ENCODE peak calls at places on chromosomes 11 and 22, in nine cellular contexts. One of them, this sample, is unnamed.
A peak's percentile ranks its signal among the peaks of the same experiment; 100 is the strongest.

GRCh38 chr11:61850687-61851086 is 22.6 kb downstream of the FADS2 start:
- DNase-seq in HS-27A: no peak
- DNase-seq in activated T-helper 1 cell treated with anti-CD3 and anti-CD28 coated beads, Interleukin-12 subunit alpha, Interleukin-12 subunit beta, Interleukin-2, Interleukin-4 antibody, amounts not matched to agents 30 ng/mL and 10 ng/mL and 1 ng/mL, durations not matched to agents 14 hours and 24 hours and 36 hours: no peak
- DNase-seq in GM12891: no peak
- DNase-seq in NCI-H1436: no peak
- DNase-seq in B cell: no peak
- DNase-seq in adrenal gland: no peak
- DNase-seq in fibroblast of mammary gland: no peak
- DNase-seq in SJSA1: no peak
- DNase-seq in this sample: no peak

GRCh38 chr22:25939384-25939783 is 197.4 kb downstream of the MYO18B start:
- DNase-seq in HS-27A: no peak
- DNase-seq in activated T-helper 1 cell treated with anti-CD3 and anti-CD28 coated beads, Interleukin-12 subunit alpha, Interleukin-12 subunit beta, Interleukin-2, Interleukin-4 antibody, amounts not matched to agents 30 ng/mL and 10 ng/mL and 1 ng/mL, durations not matched to agents 14 hours and 24 hours and 36 hours: no peak
- DNase-seq in GM12891: no peak
- DNase-seq in NCI-H1436: no peak
- DNase-seq in B cell: no peak
- DNase-seq in adrenal gland: no peak
- DNase-seq in fibroblast of mammary gland: no peak
- DNase-seq in SJSA1: no peak
- DNase-seq in this sample: no peak

GRCh38 chr22:19641983-19642451 is 72.3 kb upstream of the SEPTIN5 start:
- DNase-seq in HS-27A: no peak
- DNase-seq in activated T-helper 1 cell treated with anti-CD3 and anti-CD28 coated beads, Interleukin-12 subunit alpha, Interleukin-12 subunit beta, Interleukin-2, Interleukin-4 antibody, amounts not matched to agents 30 ng/mL and 10 ng/mL and 1 ng/mL, durations not matched to agents 14 hours and 24 hours and 36 hours: no peak
- DNase-seq in GM12891: no peak
- DNase-seq in NCI-H1436: no peak
- DNase-seq in B cell: no peak
- DNase-seq in adrenal gland: no peak
- DNase-seq in fibroblast of mammary gland: no peak
- DNase-seq in SJSA1: no peak
- DNase-seq in this sample: no peak

GRCh38 chr11:48184452-48184851 is 32.2 kb upstream of the OR4B1 start:
- DNase-seq in HS-27A: no peak
- DNase-seq in activated T-helper 1 cell treated with anti-CD3 and anti-CD28 coated beads, Interleukin-12 subunit alpha, Interleukin-12 subunit beta, Interleukin-2, Interleukin-4 antibody, amounts not matched to agents 30 ng/mL and 10 ng/mL and 1 ng/mL, durations not matched to agents 14 hours and 24 hours and 36 hours: no peak
- DNase-seq in GM12891: no peak
- DNase-seq in NCI-H1436: no peak
- DNase-seq in B cell: no peak
- DNase-seq in adrenal gland: no peak
- DNase-seq in fibroblast of mammary gland: no peak
- DNase-seq in SJSA1: no peak
- DNase-seq in this sample: no peak

GRCh38 chr22:45312856-45313255 is 3.1 kb downstream of the FAM118A start:
- DNase-seq in HS-27A: no peak
- DNase-seq in activated T-helper 1 cell treated with anti-CD3 and anti-CD28 coated beads, Interleukin-12 subunit alpha, Interleukin-12 subunit beta, Interleukin-2, Interleukin-4 antibody, amounts not matched to agents 30 ng/mL and 10 ng/mL and 1 ng/mL, durations not matched to agents 14 hours and 24 hours and 36 hours: no peak
- DNase-seq in GM12891: no peak
- DNase-seq in NCI-H1436: no peak
- DNase-seq in B cell: no peak
- DNase-seq in adrenal gland: no peak
- DNase-seq in fibroblast of mammary gland: no peak
- DNase-seq in SJSA1: no peak
- DNase-seq in this sample: no peak

GRCh38 chr11:36513965-36514364 is 3.9 kb upstream of the TRAF6 start:
- DNase-seq in HS-27A: no peak
- DNase-seq in activated T-helper 1 cell treated with anti-CD3 and anti-CD28 coated beads, Interleukin-12 subunit alpha, Interleukin-12 subunit beta, Interleukin-2, Interleukin-4 antibody, amounts not matched to agents 30 ng/mL and 10 ng/mL and 1 ng/mL, durations not matched to agents 14 hours and 24 hours and 36 hours: no peak
- DNase-seq in GM12891: no peak
- DNase-seq in NCI-H1436: no peak
- DNase-seq in B cell: no peak
- DNase-seq in adrenal gland: no peak
- DNase-seq in fibroblast of mammary gland: peak; percentile 40
- DNase-seq in SJSA1: no peak
- DNase-seq in this sample: no peak

GRCh38 chr11:96761451-96761850 is 371.6 kb downstream of the JRKL start:
- DNase-seq in HS-27A: no peak
- DNase-seq in activated T-helper 1 cell treated with anti-CD3 and anti-CD28 coated beads, Interleukin-12 subunit alpha, Interleukin-12 subunit beta, Interleukin-2, Interleukin-4 antibody, amounts not matched to agents 30 ng/mL and 10 ng/mL and 1 ng/mL, durations not matched to agents 14 hours and 24 hours and 36 hours: no peak
- DNase-seq in GM12891: no peak
- DNase-seq in NCI-H1436: no peak
- DNase-seq in B cell: no peak
- DNase-seq in adrenal gland: no peak
- DNase-seq in fibroblast of mammary gland: no peak
- DNase-seq in SJSA1: no peak
- DNase-seq in this sample: no peak

GRCh38 chr22:20807315-20807752 is 33.4 kb downstream of the SERPIND1 start:
- DNase-seq in HS-27A: peak; percentile 68
- DNase-seq in activated T-helper 1 cell treated with anti-CD3 and anti-CD28 coated beads, Interleukin-12 subunit alpha, Interleukin-12 subunit beta, Interleukin-2, Interleukin-4 antibody, amounts not matched to agents 30 ng/mL and 10 ng/mL and 1 ng/mL, durations not matched to agents 14 hours and 24 hours and 36 hours: no peak
- DNase-seq in GM12891: no peak
- DNase-seq in NCI-H1436: no peak
- DNase-seq in B cell: no peak
- DNase-seq in adrenal gland: no peak
- DNase-seq in fibroblast of mammary gland: peak; percentile 96
- DNase-seq in SJSA1: peak; percentile 79
- DNase-seq in this sample: no peak

GRCh38 chr22:47030143-47030641 is 267.7 kb downstream of the TBC1D22A start:
- DNase-seq in HS-27A: no peak
- DNase-seq in activated T-helper 1 cell treated with anti-CD3 and anti-CD28 coated beads, Interleukin-12 subunit alpha, Interleukin-12 subunit beta, Interleukin-2, Interleukin-4 antibody, amounts not matched to agents 30 ng/mL and 10 ng/mL and 1 ng/mL, durations not matched to agents 14 hours and 24 hours and 36 hours: no peak
- DNase-seq in GM12891: no peak
- DNase-seq in NCI-H1436: peak; percentile 40
- DNase-seq in B cell: no peak
- DNase-seq in adrenal gland: no peak
- DNase-seq in fibroblast of mammary gland: peak; percentile 49
- DNase-seq in SJSA1: no peak
- DNase-seq in this sample: no peak

GRCh38 chr22:38097557-38098409 is 12.7 kb downstream of the BAIAP2L2 start:
- DNase-seq in HS-27A: no peak
- DNase-seq in activated T-helper 1 cell treated with anti-CD3 and anti-CD28 coated beads, Interleukin-12 subunit alpha, Interleukin-12 subunit beta, Interleukin-2, Interleukin-4 antibody, amounts not matched to agents 30 ng/mL and 10 ng/mL and 1 ng/mL, durations not matched to agents 14 hours and 24 hours and 36 hours: no peak
- DNase-seq in GM12891: no peak
- DNase-seq in NCI-H1436: no peak
- DNase-seq in B cell: no peak
- DNase-seq in adrenal gland: no peak
- DNase-seq in fibroblast of mammary gland: peak; percentile 19
- DNase-seq in SJSA1: no peak
- DNase-seq in this sample: no peak

GRCh38 chr11:8989411-8989810 is 14.4 kb downstream of the NRIP3 start:
- DNase-seq in HS-27A: peak; percentile 51
- DNase-seq in activated T-helper 1 cell treated with anti-CD3 and anti-CD28 coated beads, Interleukin-12 subunit alpha, Interleukin-12 subunit beta, Interleukin-2, Interleukin-4 antibody, amounts not matched to agents 30 ng/mL and 10 ng/mL and 1 ng/mL, durations not matched to agents 14 hours and 24 hours and 36 hours: no peak
- DNase-seq in GM12891: no peak
- DNase-seq in NCI-H1436: no peak
- DNase-seq in B cell: no peak
- DNase-seq in adrenal gland: no peak
- DNase-seq in fibroblast of mammary gland: peak; percentile 35
- DNase-seq in SJSA1: no peak
- DNase-seq in this sample: no peak

GRCh38 chr22:37229805-37230672 is 14.0 kb downstream of the RAC2 start:
- DNase-seq in HS-27A: no peak
- DNase-seq in activated T-helper 1 cell treated with anti-CD3 and anti-CD28 coated beads, Interleukin-12 subunit alpha, Interleukin-12 subunit beta, Interleukin-2, Interleukin-4 antibody, amounts not matched to agents 30 ng/mL and 10 ng/mL and 1 ng/mL, durations not matched to agents 14 hours and 24 hours and 36 hours: peak; percentile 87
- DNase-seq in GM12891: peak; percentile 88
- DNase-seq in NCI-H1436: no peak
- DNase-seq in B cell: peak; percentile 90
- DNase-seq in adrenal gland: peak; percentile 37
- DNase-seq in fibroblast of mammary gland: peak; percentile 55
- DNase-seq in SJSA1: peak; percentile 60
- DNase-seq in this sample: peak; percentile 46

GRCh38 chr22:49629586-49630447 is 197.9 kb downstream of the BRD1 start:
- DNase-seq in HS-27A: no peak
- DNase-seq in activated T-helper 1 cell treated with anti-CD3 and anti-CD28 coated beads, Interleukin-12 subunit alpha, Interleukin-12 subunit beta, Interleukin-2, Interleukin-4 antibody, amounts not matched to agents 30 ng/mL and 10 ng/mL and 1 ng/mL, durations not matched to agents 14 hours and 24 hours and 36 hours: no peak
- DNase-seq in GM12891: no peak
- DNase-seq in NCI-H1436: no peak
- DNase-seq in B cell: no peak
- DNase-seq in adrenal gland: no peak
- DNase-seq in fibroblast of mammary gland: no peak
- DNase-seq in SJSA1: no peak
- DNase-seq in this sample: no peak

GRCh38 chr22:45696227-45696626 is 24.6 kb downstream of the ATXN10 start:
- DNase-seq in HS-27A: no peak
- DNase-seq in activated T-helper 1 cell treated with anti-CD3 and anti-CD28 coated beads, Interleukin-12 subunit alpha, Interleukin-12 subunit beta, Interleukin-2, Interleukin-4 antibody, amounts not matched to agents 30 ng/mL and 10 ng/mL and 1 ng/mL, durations not matched to agents 14 hours and 24 hours and 36 hours: no peak
- DNase-seq in GM12891: peak; percentile 15
- DNase-seq in NCI-H1436: no peak
- DNase-seq in B cell: no peak
- DNase-seq in adrenal gland: no peak
- DNase-seq in fibroblast of mammary gland: no peak
- DNase-seq in SJSA1: no peak
- DNase-seq in this sample: no peak

GRCh38 chr22:49620003-49620556 is 207.6 kb downstream of the BRD1 start:
- DNase-seq in HS-27A: no peak
- DNase-seq in activated T-helper 1 cell treated with anti-CD3 and anti-CD28 coated beads, Interleukin-12 subunit alpha, Interleukin-12 subunit beta, Interleukin-2, Interleukin-4 antibody, amounts not matched to agents 30 ng/mL and 10 ng/mL and 1 ng/mL, durations not matched to agents 14 hours and 24 hours and 36 hours: no peak
- DNase-seq in GM12891: no peak
- DNase-seq in NCI-H1436: no peak
- DNase-seq in B cell: no peak
- DNase-seq in adrenal gland: no peak
- DNase-seq in fibroblast of mammary gland: no peak
- DNase-seq in SJSA1: no peak
- DNase-seq in this sample: peak; percentile 7

GRCh38 chr11:86174101-86175046 is 70.2 kb upstream of the EED start:
- DNase-seq in HS-27A: peak; percentile 97
- DNase-seq in activated T-helper 1 cell treated with anti-CD3 and anti-CD28 coated beads, Interleukin-12 subunit alpha, Interleukin-12 subunit beta, Interleukin-2, Interleukin-4 antibody, amounts not matched to agents 30 ng/mL and 10 ng/mL and 1 ng/mL, durations not matched to agents 14 hours and 24 hours and 36 hours: no peak
- DNase-seq in GM12891: no peak
- DNase-seq in NCI-H1436: no peak
- DNase-seq in B cell: no peak
- DNase-seq in adrenal gland: peak; percentile 89
- DNase-seq in fibroblast of mammary gland: peak; percentile 100
- DNase-seq in SJSA1: peak; percentile 87
- DNase-seq in this sample: peak; percentile 77

GRCh38 chr11:37623778-37624177 is 1025.7 kb upstream of the RAG2 start:
- DNase-seq in HS-27A: no peak
- DNase-seq in activated T-helper 1 cell treated with anti-CD3 and anti-CD28 coated beads, Interleukin-12 subunit alpha, Interleukin-12 subunit beta, Interleukin-2, Interleukin-4 antibody, amounts not matched to agents 30 ng/mL and 10 ng/mL and 1 ng/mL, durations not matched to agents 14 hours and 24 hours and 36 hours: no peak
- DNase-seq in GM12891: no peak
- DNase-seq in NCI-H1436: no peak
- DNase-seq in B cell: no peak
- DNase-seq in adrenal gland: no peak
- DNase-seq in fibroblast of mammary gland: no peak
- DNase-seq in SJSA1: no peak
- DNase-seq in this sample: no peak

GRCh38 chr11:64250875-64251721 is at the start of gene PLCB3:
- DNase-seq in HS-27A: no peak
- DNase-seq in activated T-helper 1 cell treated with anti-CD3 and anti-CD28 coated beads, Interleukin-12 subunit alpha, Interleukin-12 subunit beta, Interleukin-2, Interleukin-4 antibody, amounts not matched to agents 30 ng/mL and 10 ng/mL and 1 ng/mL, durations not matched to agents 14 hours and 24 hours and 36 hours: peak; percentile 62
- DNase-seq in GM12891: peak; percentile 92
- DNase-seq in NCI-H1436: peak; percentile 25
- DNase-seq in B cell: peak; percentile 56
- DNase-seq in adrenal gland: no peak
- DNase-seq in fibroblast of mammary gland: no peak
- DNase-seq in SJSA1: peak; percentile 67
- DNase-seq in this sample: peak; percentile 52